ENCODE peak calls at places on chromosomes 13 and 19, in ten cellular contexts. E, W, L, Q, C, M, G, R, V and Y are unnamed samples.

GRCh38 chr13:23159587-23160240 is 21.1 kb upstream of the SGCG start:
- DNase-seq in M (no peak), W (no peak), Q (no peak), G (peak; percentile 69), L (no peak), E (no peak), R (no peak), C (peak; percentile 12), V (no peak), Y (no peak)

GRCh38 chr13:61908906-61909305 is 493.3 kb upstream of the PCDH20 start:
- DNase-seq in Q (no peak), C (no peak), W (no peak), E (no peak), L (no peak), R (no peak), M (no peak), V (no peak), G (peak; percentile 54), Y (no peak)

GRCh38 chr19:16330368-16330801 is 5.8 kb downstream of the KLF2 start:
- DNase-seq in L (peak; percentile 95), R (peak; percentile 77), W (peak; percentile 92), G (no peak), M (no peak), Q (no peak), E (peak; percentile 92), V (peak; percentile 86), C (no peak), Y (no peak)

GRCh38 chr19:34733826-34734600 is at the start of gene ZNF181:
- DNase-seq in L (peak; percentile 78), C (peak; percentile 92), M (peak; percentile 90), R (peak; percentile 91), E (peak; percentile 93), Q (peak; percentile 87), G (peak; percentile 96), W (peak; percentile 91), V (peak; percentile 87), Y (peak; percentile 83)

GRCh38 chr13:30932481-30933333 is at the start of gene TEX26:
- DNase-seq in M (no peak), R (peak; percentile 54), C (no peak), L (no peak), E (no peak), G (peak; percentile 93), V (no peak), W (no peak), Q (no peak), Y (no peak)

GRCh38 chr13:43911871-43912270 is 32.2 kb downstream of the LACC1 start:
- DNase-seq in V (no peak), G (no peak), C (peak; percentile 3), M (no peak), R (no peak), Q (no peak), E (no peak), W (no peak), L (no peak), Y (no peak)

GRCh38 chr19:6059396-6059947 is 50.8 kb downstream of the RFX2 start:
- DNase-seq in W (no peak), C (no peak), L (no peak), E (no peak), Q (no peak), R (no peak), V (no peak), M (no peak), G (no peak), Y (no peak)

GRCh38 chr13:42803563-42804212 is 22.3 kb downstream of the FAM216B start:
- DNase-seq in E (peak; percentile 64), R (peak; percentile 83), C (no peak), M (no peak), Q (no peak), W (no peak), L (no peak), G (no peak), V (no peak), Y (no peak)

GRCh38 chr13:50691176-50691681 is 152.3 kb downstream of the DLEU7 start:
- DNase-seq in W (no peak), L (no peak), Q (no peak), M (no peak), G (no peak), V (no peak), E (peak; percentile 17), C (no peak), R (peak; percentile 35), Y (no peak)

GRCh38 chr13:69124996-69125395 is 982.6 kb upstream of the ATXN8OS start:
- DNase-seq in L (no peak), E (no peak), M (no peak), R (no peak), V (no peak), W (no peak), G (no peak), C (no peak), Q (no peak), Y (no peak)

GRCh38 chr13:113475280-113475679 is 15.2 kb downstream of the DCUN1D2 start:
- DNase-seq in W (no peak), R (no peak), G (no peak), V (no peak), M (no peak), C (no peak), L (no peak), Q (no peak), E (no peak), Y (no peak)

GRCh38 chr13:113476811-113477210 is 13.7 kb downstream of the DCUN1D2 start:
- DNase-seq in L (no peak), Q (no peak), C (no peak), M (no peak), R (no peak), E (no peak), V (no peak), G (no peak), W (no peak), Y (no peak)

GRCh38 chr13:113483504-113484287 is 6.8 kb downstream of the DCUN1D2 start:
- DNase-seq in C (no peak), E (no peak), W (no peak), M (no peak), V (no peak), G (no peak), L (no peak), Q (no peak), R (no peak), Y (no peak)

GRCh38 chr13:113475911-113476310 is 14.6 kb downstream of the DCUN1D2 start:
- DNase-seq in L (no peak), R (no peak), W (no peak), V (no peak), G (no peak), E (no peak), C (no peak), Q (no peak), M (no peak), Y (no peak)

GRCh38 chr13:113479179-113479578 is 11.3 kb downstream of the DCUN1D2 start:
- DNase-seq in E (no peak), Q (no peak), G (no peak), R (no peak), V (no peak), W (no peak), C (no peak), M (no peak), L (no peak), Y (no peak)
- H3K4me3 ChIP-seq in E (no peak overlapping the region), Q (no peak overlapping the region), G (no peak overlapping the region), R (no peak overlapping the region), V (no peak overlapping the region), W (no peak overlapping the region), C (no peak overlapping the region), M (no peak overlapping the region), L (no peak overlapping the region), Y (no peak overlapping the region)

GRCh38 chr19:18650468-18651001 is 13.7 kb downstream of the KLHL26 start:
- DNase-seq in R (peak; percentile 80), C (no peak), W (no peak), E (peak; percentile 70), G (no peak), M (no peak), V (no peak), L (no peak), Q (peak; percentile 81), Y (no peak)
- H3K4me3 ChIP-seq in R (peak overlapping the region; percentile 21), C (no peak overlapping the region), W (no peak overlapping the region), E (no peak overlapping the region), G (no peak overlapping the region), M (no peak overlapping the region), V (no peak overlapping the region), L (no peak overlapping the region), Q (no peak overlapping the region), Y (no peak overlapping the region)

GRCh38 chr13:98976941-98977340 is 923 bp downstream of the DOCK9 start:
- DNase-seq in C (no peak), M (no peak), G (no peak), E (peak; percentile 45), V (no peak), Q (no peak), W (no peak), R (peak; percentile 70), L (no peak), Y (no peak)
- H3K4me3 ChIP-seq in C (no peak overlapping the region), M (peak overlapping the region; percentile 21), G (no peak overlapping the region), E (peak overlapping the region; percentile 49), V (no peak overlapping the region), Q (peak overlapping the region; percentile 41), W (no peak overlapping the region), R (peak overlapping the region; percentile 55), L (no peak overlapping the region), Y (no peak overlapping the region)

GRCh38 chr13:46631184-46631542 is 78.2 kb downstream of the LRCH1 start:
- DNase-seq in Q (no peak), G (no peak), V (no peak), W (no peak), L (no peak), C (no peak), M (no peak), E (no peak), R (no peak), Y (no peak)
- H3K4me3 ChIP-seq in Q (no peak overlapping the region), G (no peak overlapping the region), V (no peak overlapping the region), W (no peak overlapping the region), L (no peak overlapping the region), C (no peak overlapping the region), M (no peak overlapping the region), E (no peak overlapping the region), R (no peak overlapping the region), Y (no peak overlapping the region)

DNA sequence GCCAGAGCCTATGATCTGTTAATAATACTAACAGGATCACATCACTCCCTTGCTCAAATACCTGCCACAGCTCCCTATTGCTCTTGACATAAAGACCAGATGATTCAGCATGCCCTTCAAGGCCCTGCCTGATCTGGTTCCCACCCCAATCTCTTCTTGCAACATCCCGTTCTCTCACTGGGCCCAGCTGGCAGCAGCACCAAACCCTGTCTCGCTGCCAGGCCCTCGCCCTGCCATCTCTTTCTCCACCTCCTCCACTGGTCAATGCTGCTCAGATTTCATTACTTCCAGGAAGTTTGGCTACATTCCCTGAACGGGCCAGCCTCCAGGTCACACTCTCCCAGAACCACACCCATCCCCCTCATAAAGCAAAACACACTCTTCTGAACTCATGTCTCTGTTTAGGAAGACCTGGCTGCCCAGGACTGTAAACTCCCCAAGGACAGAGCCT is 8.6 kb upstream of the BCAT2 start:
- DNase-seq in L (no peak), R (peak; percentile 81), Q (peak; percentile 96), G (no peak), V (no peak), W (no peak), M (peak; percentile 97), E (peak; percentile 80), C (no peak), Y (peak; percentile 93)
- H3K4me3 ChIP-seq in L (no peak overlapping the region), R (no peak overlapping the region), Q (no peak overlapping the region), G (no peak overlapping the region), V (no peak overlapping the region), W (no peak overlapping the region), M (no peak overlapping the region), E (no peak overlapping the region), C (no peak overlapping the region), Y (no peak overlapping the region)